ENCODE peak calls at places on chromosome 6, in six cellular contexts. One of them, this sample, is unnamed.

GRCh38 chr6:73803562-73804221 is 107.7 kb downstream of the CD109 start:
- DNase-seq in AG09309: peak
- DNase-seq in CD8-positive, alpha-beta T cell: no peak
- DNase-seq in foreskin fibroblast: peak
- DNase-seq in CD4-positive, CD25-positive, alpha-beta regulatory T cell: no peak
- DNase-seq in OCI-LY7: peak
- DNase-seq in this sample: peak

GRCh38 chr6:111727041-111727440 is 121.4 kb upstream of the TRAF3IP2 start:
- DNase-seq in AG09309: peak
- DNase-seq in CD8-positive, alpha-beta T cell: no peak
- DNase-seq in foreskin fibroblast: no peak
- DNase-seq in CD4-positive, CD25-positive, alpha-beta regulatory T cell: no peak
- DNase-seq in OCI-LY7: no peak
- DNase-seq in this sample: no peak

GRCh38 chr6:61977951-61978350 is 308.1 kb downstream of the KHDRBS2 start:
- DNase-seq in AG09309: no peak
- DNase-seq in CD8-positive, alpha-beta T cell: no peak
- DNase-seq in foreskin fibroblast: no peak
- DNase-seq in CD4-positive, CD25-positive, alpha-beta regulatory T cell: no peak
- DNase-seq in OCI-LY7: no peak
- DNase-seq in this sample: no peak

GRCh38 chr6:125220712-125221111 is 67.1 kb downstream of the TPD52L1 start:
- DNase-seq in AG09309: no peak
- DNase-seq in CD8-positive, alpha-beta T cell: no peak
- DNase-seq in foreskin fibroblast: no peak
- DNase-seq in CD4-positive, CD25-positive, alpha-beta regulatory T cell: no peak
- DNase-seq in OCI-LY7: no peak
- DNase-seq in this sample: no peak

GRCh38 chr6:109820706-109821350 is 129.7 kb downstream of the FIG4 start:
- DNase-seq in AG09309: no peak
- DNase-seq in CD8-positive, alpha-beta T cell: no peak
- DNase-seq in foreskin fibroblast: no peak
- DNase-seq in CD4-positive, CD25-positive, alpha-beta regulatory T cell: no peak
- DNase-seq in OCI-LY7: peak
- DNase-seq in this sample: no peak

GRCh38 chr6:103699770-103700169 is 1159.9 kb downstream of the HACE1 start:
- DNase-seq in AG09309: no peak
- DNase-seq in CD8-positive, alpha-beta T cell: no peak
- DNase-seq in foreskin fibroblast: no peak
- DNase-seq in CD4-positive, CD25-positive, alpha-beta regulatory T cell: no peak
- DNase-seq in OCI-LY7: no peak
- DNase-seq in this sample: no peak

GRCh38 chr6:27882624-27883023 is 29.6 kb downstream of the OR2B2 start:
- DNase-seq in AG09309: no peak
- DNase-seq in CD8-positive, alpha-beta T cell: no peak
- DNase-seq in foreskin fibroblast: no peak
- DNase-seq in CD4-positive, CD25-positive, alpha-beta regulatory T cell: no peak
- DNase-seq in OCI-LY7: no peak
- DNase-seq in this sample: no peak

GRCh38 chr6:42520786-42521607 is 42.8 kb upstream of the UBR2 start:
- DNase-seq in AG09309: no peak
- DNase-seq in CD8-positive, alpha-beta T cell: no peak
- DNase-seq in foreskin fibroblast: no peak
- DNase-seq in CD4-positive, CD25-positive, alpha-beta regulatory T cell: no peak
- DNase-seq in OCI-LY7: peak
- DNase-seq in this sample: no peak

GRCh38 chr6:152472325-152472724 is 164.8 kb downstream of the SYNE1 start:
- DNase-seq in AG09309: no peak
- DNase-seq in CD8-positive, alpha-beta T cell: no peak
- DNase-seq in foreskin fibroblast: no peak
- DNase-seq in CD4-positive, CD25-positive, alpha-beta regulatory T cell: no peak
- DNase-seq in OCI-LY7: no peak
- DNase-seq in this sample: no peak

GRCh38 chr6:27334141-27334540 is 22.1 kb upstream of the POM121L2 start:
- DNase-seq in AG09309: no peak
- DNase-seq in CD8-positive, alpha-beta T cell: no peak
- DNase-seq in foreskin fibroblast: no peak
- DNase-seq in CD4-positive, CD25-positive, alpha-beta regulatory T cell: no peak
- DNase-seq in OCI-LY7: no peak
- DNase-seq in this sample: no peak

GRCh38 chr6:15622045-15622750 is 40.6 kb downstream of the DTNBP1 start:
- DNase-seq in AG09309: no peak
- DNase-seq in CD8-positive, alpha-beta T cell: no peak
- DNase-seq in foreskin fibroblast: peak
- DNase-seq in CD4-positive, CD25-positive, alpha-beta regulatory T cell: no peak
- DNase-seq in OCI-LY7: no peak
- DNase-seq in this sample: no peak

GRCh38 chr6:21111399-21111725 is 482.2 kb upstream of the SOX4 start:
- DNase-seq in AG09309: no peak
- DNase-seq in CD8-positive, alpha-beta T cell: no peak
- DNase-seq in foreskin fibroblast: no peak
- DNase-seq in CD4-positive, CD25-positive, alpha-beta regulatory T cell: no peak
- DNase-seq in OCI-LY7: no peak
- DNase-seq in this sample: no peak

GRCh38 chr6:161838306-161839035 is 564.6 kb upstream of the AGPAT4 start:
- DNase-seq in AG09309: no peak
- DNase-seq in CD8-positive, alpha-beta T cell: no peak
- DNase-seq in foreskin fibroblast: no peak
- DNase-seq in CD4-positive, CD25-positive, alpha-beta regulatory T cell: no peak
- DNase-seq in OCI-LY7: no peak
- DNase-seq in this sample: no peak

GRCh38 chr6:1278057-1278720 is 33.7 kb upstream of the FOXQ1 start:
- DNase-seq in AG09309: no peak
- DNase-seq in CD8-positive, alpha-beta T cell: no peak
- DNase-seq in foreskin fibroblast: no peak
- DNase-seq in CD4-positive, CD25-positive, alpha-beta regulatory T cell: no peak
- DNase-seq in OCI-LY7: no peak
- DNase-seq in this sample: no peak

GRCh38 chr6:43468748-43469681 is 8.4 kb upstream of the TJAP1 start:
- DNase-seq in AG09309: no peak
- DNase-seq in CD8-positive, alpha-beta T cell: no peak
- DNase-seq in foreskin fibroblast: no peak
- DNase-seq in CD4-positive, CD25-positive, alpha-beta regulatory T cell: no peak
- DNase-seq in OCI-LY7: no peak
- DNase-seq in this sample: no peak

GRCh38 chr6:26478985-26479278 is 21.2 kb upstream of the BTN1A1 start:
- DNase-seq in AG09309: no peak
- DNase-seq in CD8-positive, alpha-beta T cell: no peak
- DNase-seq in foreskin fibroblast: no peak
- DNase-seq in CD4-positive, CD25-positive, alpha-beta regulatory T cell: no peak
- DNase-seq in OCI-LY7: no peak
- DNase-seq in this sample: no peak

GRCh38 chr6:80077067-80077466 is 29.4 kb upstream of the BCKDHB start:
- DNase-seq in AG09309: no peak
- DNase-seq in CD8-positive, alpha-beta T cell: no peak
- DNase-seq in foreskin fibroblast: no peak
- DNase-seq in CD4-positive, CD25-positive, alpha-beta regulatory T cell: no peak
- DNase-seq in OCI-LY7: no peak
- DNase-seq in this sample: no peak
- H3K4me3 ChIP-seq in AG09309: no peak
- H3K4me3 ChIP-seq in CD8-positive, alpha-beta T cell: no peak
- H3K4me3 ChIP-seq in foreskin fibroblast: no peak
- H3K4me3 ChIP-seq in CD4-positive, CD25-positive, alpha-beta regulatory T cell: no peak
- H3K4me3 ChIP-seq in OCI-LY7: no peak
- H3K4me3 ChIP-seq in this sample: no peak

DNA sequence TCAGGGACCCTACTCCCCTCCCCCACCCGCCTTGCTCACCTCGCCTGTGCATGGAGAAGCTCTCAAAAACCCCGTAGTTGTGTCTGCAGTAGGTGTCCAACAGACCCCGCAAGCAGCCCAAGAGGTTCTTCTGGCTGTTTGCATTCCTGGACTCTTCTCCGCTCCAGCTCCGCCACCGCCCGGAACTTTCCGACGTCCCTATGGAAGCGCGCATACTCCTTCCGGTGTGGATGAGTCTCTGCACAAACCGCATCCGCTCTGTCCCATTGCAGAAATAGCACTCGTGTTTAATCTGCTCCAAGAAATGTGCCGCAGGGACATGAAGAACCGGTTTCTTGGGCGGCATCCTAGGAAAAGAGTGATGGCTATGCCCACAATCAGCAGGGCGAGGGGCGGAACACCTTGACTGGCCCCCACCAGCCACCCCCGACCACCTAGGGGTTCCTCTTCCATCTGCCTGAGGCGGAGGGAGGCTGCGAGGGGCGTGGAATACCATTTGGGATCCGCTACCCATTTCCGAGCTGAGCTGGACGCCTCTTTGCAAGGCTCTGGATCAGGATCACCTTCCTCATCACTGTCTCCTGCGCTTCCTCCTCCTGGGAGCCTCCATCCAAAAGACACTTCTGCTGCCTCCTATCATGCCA is 20.2 kb downstream of the HLA-DRA start:
- DNase-seq in AG09309: no peak
- DNase-seq in CD8-positive, alpha-beta T cell: no peak
- DNase-seq in foreskin fibroblast: no peak
- DNase-seq in CD4-positive, CD25-positive, alpha-beta regulatory T cell: no peak
- DNase-seq in OCI-LY7: no peak
- DNase-seq in this sample: no peak
- H3K4me3 ChIP-seq in AG09309: no peak
- H3K4me3 ChIP-seq in CD8-positive, alpha-beta T cell: no peak
- H3K4me3 ChIP-seq in foreskin fibroblast: no peak
- H3K4me3 ChIP-seq in CD4-positive, CD25-positive, alpha-beta regulatory T cell: no peak
- H3K4me3 ChIP-seq in OCI-LY7: no peak
- H3K4me3 ChIP-seq in this sample: no peak

DNA sequence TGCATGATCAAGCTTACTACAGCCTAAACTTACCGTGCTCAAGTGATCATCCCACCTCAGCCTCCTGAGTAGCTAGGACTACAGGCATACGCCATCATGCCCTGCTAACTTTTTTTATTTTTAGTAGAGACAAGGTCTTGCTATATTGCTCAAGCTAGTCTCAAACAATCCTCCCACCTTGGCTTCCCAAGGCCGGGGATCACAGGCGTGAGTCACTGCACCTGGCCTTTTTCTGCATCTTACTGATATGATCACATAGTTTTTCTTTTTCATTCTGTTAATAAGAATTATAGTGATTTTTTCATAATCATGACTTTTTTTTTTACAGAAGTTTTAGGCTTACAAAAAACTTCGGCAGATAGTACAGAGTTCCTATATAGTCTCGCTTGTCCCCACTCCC is 93.2 kb downstream of the KIF13A start:
- DNase-seq in AG09309: no peak
- DNase-seq in CD8-positive, alpha-beta T cell: no peak
- DNase-seq in foreskin fibroblast: no peak
- DNase-seq in CD4-positive, CD25-positive, alpha-beta regulatory T cell: no peak
- DNase-seq in OCI-LY7: no peak
- DNase-seq in this sample: no peak
- H3K4me3 ChIP-seq in AG09309: no peak
- H3K4me3 ChIP-seq in CD8-positive, alpha-beta T cell: no peak
- H3K4me3 ChIP-seq in foreskin fibroblast: no peak
- H3K4me3 ChIP-seq in CD4-positive, CD25-positive, alpha-beta regulatory T cell: no peak
- H3K4me3 ChIP-seq in OCI-LY7: no peak
- H3K4me3 ChIP-seq in this sample: no peak

DNA sequence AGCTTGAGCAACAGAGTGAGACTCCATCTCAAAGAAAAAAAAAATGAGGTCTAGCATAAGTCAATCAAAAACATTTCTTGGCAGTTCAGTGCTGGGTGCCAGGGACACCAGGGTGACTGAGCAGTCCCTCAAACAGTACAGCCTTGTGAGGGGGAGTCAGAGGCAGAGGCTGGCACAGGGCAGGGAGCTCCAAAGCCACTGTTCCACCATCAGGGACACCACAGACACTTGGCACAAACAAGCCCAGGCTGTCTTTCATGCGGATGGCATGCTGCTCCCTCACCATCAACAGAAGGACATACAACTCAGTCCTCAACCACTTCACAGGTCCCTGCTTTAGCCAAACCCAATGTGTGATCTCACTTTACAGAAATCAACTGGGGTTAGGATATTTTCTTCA is 36.0 kb upstream of the GRM4 start:
- DNase-seq in AG09309: no peak
- DNase-seq in CD8-positive, alpha-beta T cell: peak
- DNase-seq in foreskin fibroblast: no peak
- DNase-seq in CD4-positive, CD25-positive, alpha-beta regulatory T cell: no peak
- DNase-seq in OCI-LY7: no peak
- DNase-seq in this sample: no peak
- H3K4me3 ChIP-seq in AG09309: no peak
- H3K4me3 ChIP-seq in CD8-positive, alpha-beta T cell: no peak
- H3K4me3 ChIP-seq in foreskin fibroblast: no peak
- H3K4me3 ChIP-seq in CD4-positive, CD25-positive, alpha-beta regulatory T cell: no peak
- H3K4me3 ChIP-seq in OCI-LY7: no peak
- H3K4me3 ChIP-seq in this sample: no peak

DNA sequence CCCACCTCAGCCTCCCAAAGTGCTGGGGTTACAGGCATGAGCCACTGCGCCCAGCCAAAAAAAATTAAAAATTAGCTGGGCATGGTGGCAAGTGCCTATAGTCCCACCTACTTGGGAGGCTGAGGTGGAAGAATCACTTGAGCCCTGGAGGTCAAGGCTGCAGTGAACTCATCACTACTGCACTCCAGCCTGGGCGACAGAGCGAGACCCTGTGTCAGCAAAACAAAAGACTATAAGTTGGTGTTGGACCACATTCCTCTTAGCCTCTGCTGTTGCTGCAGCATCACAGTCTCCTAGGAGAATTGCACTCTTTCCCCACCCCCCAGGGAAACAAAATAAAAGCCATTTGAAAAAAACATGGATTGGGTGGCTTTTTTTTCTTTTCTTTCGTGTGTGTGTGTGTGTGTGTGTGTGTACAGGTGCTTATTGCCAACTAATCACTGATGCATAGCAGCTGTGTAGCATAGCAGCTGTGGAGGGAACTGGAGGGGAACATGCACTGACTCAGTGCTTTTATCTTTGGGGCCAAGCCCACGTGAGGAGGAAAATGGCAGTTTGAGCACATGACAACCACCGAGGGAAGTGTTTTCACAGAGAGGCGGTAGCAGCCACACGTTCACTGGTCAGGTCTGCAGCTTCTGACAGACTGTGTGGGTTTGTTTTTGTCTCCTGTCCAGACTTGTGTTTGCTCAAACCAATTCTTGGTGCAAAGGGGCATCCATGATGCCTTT is 27.5 kb downstream of the ALDH5A1 start:
- DNase-seq in AG09309: no peak
- DNase-seq in CD8-positive, alpha-beta T cell: no peak
- DNase-seq in foreskin fibroblast: no peak
- DNase-seq in CD4-positive, CD25-positive, alpha-beta regulatory T cell: no peak
- DNase-seq in OCI-LY7: peak
- DNase-seq in this sample: peak
- H3K4me3 ChIP-seq in AG09309: no peak
- H3K4me3 ChIP-seq in CD8-positive, alpha-beta T cell: no peak
- H3K4me3 ChIP-seq in foreskin fibroblast: no peak
- H3K4me3 ChIP-seq in CD4-positive, CD25-positive, alpha-beta regulatory T cell: no peak
- H3K4me3 ChIP-seq in OCI-LY7: peak
- H3K4me3 ChIP-seq in this sample: no peak